ENCODE peak calls at places on chromosomes 1 and 21, in five cellular contexts. R, S, O, C and V are unnamed samples.

GRCh38 chr1:1926886-1927660 is 8.0 kb upstream of the TMEM52 start:
- DNase-seq in C (no peak), R (no peak), O (no peak), S (no peak), V (no peak)

GRCh38 chr1:109786531-109787021 is 22.9 kb upstream of the EPS8L3 start:
- DNase-seq in O (no peak), S (peak), C (no peak), R (no peak), V (no peak)

GRCh38 chr1:183191833-183192232 is 5.8 kb downstream of the LAMC2 start:
- DNase-seq in S (no peak), O (no peak), C (no peak), R (peak), V (no peak)

GRCh38 chr21:35911412-35912191 is 148.7 kb downstream of the SETD4 start:
- DNase-seq in O (no peak), C (no peak), S (no peak), R (no peak), V (no peak)

GRCh38 chr1:15951341-15952153 is 24.4 kb downstream of the ZBTB17 start:
- DNase-seq in C (peak), S (no peak), R (no peak), O (no peak), V (no peak)

GRCh38 chr1:245843101-245843500 is 664.0 kb downstream of the SMYD3 start:
- DNase-seq in O (no peak), S (no peak), C (no peak), R (no peak), V (no peak)

GRCh38 chr1:180854456-180854855 is 58.2 kb upstream of the KIAA1614 start:
- DNase-seq in C (peak), O (no peak), S (no peak), R (no peak), V (no peak)

GRCh38 chr1:7940745-7941436 is at the start of gene TNFRSF9:
- DNase-seq in S (peak), O (no peak), C (peak), R (peak), V (no peak)

GRCh38 chr1:17120962-17121837 is 1.9 kb upstream of the PADI2 start:
- DNase-seq in R (peak), C (peak), O (no peak), S (no peak), V (no peak)

DNA sequence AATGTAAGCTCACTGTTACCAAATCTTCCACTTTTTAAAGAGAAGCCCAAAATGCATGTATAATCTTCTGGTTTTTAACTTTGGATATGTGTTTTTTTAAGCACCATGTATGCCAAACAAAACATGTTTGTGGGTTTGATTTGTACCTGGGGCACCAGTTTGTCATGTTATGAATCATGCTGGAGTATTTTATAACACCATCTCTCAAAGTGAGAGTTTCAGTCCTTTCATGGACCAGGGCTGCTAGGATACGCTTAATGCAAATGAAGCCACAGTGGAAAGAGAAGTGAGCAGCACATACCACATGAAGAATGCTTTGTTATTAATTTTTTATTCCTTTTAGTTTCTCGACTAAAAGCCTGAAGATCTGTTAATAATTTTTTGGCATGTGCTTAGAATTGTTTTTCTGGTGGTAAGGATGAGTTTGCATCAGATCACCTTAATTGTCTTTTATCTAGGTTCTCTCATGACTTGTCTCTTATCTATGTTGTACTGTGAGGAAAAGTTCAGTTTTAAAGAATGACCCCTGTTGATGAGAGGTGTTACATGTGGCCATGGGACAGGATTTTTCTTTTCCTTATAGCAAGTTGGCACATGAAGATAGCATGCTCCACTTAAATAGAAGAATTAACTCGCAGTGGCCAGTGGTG is 2.0 kb upstream of the RABGAP1L start:
- DNase-seq in C (peak), S (no peak), R (no peak), O (no peak), V (peak)
- TF ChIP-seq RCOR1 in C (peak), S (no peak), R (no peak), O (no peak), V (peak)

GRCh38 chr1:202270871-202271326 is 70.8 kb downstream of the UBE2T start:
- DNase-seq in O (no peak), R (no peak), C (no peak), S (no peak), V (no peak)
- TF ChIP-seq RCOR1 in O (no peak), R (no peak), C (no peak), S (no peak), V (no peak)

DNA sequence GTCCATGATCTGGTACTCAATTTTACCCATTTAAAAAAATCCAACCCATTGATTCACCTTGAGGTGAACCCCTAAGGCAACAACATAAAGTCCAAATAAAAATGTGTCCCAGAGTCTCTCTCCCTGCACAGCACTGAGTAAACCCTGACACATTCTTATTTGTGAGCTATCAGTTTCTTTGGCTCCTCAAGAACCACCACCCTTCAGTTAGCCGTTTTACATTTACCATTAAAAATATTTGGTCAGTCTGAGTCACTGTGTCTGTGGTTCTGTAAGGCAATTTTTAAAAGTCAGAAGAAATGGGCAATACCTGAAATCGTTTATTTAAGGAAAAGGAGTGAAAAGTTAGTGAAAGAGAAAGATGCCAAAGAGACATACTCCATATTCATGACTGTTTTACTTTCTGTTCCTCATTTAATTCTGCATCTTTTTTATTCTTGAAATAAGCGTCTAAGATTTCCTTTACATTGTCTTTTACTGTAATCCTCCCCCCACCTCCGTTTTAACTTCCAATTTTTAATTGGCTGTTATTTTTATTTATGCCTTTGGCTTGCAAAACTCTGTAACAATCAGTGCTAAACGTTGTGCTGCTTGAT is 91.7 kb upstream of the IVNS1ABP start:
- DNase-seq in O (no peak), C (no peak), R (peak), S (no peak), V (no peak)
- TF ChIP-seq RCOR1 in O (no peak), C (no peak), R (no peak), S (no peak), V (no peak)

GRCh38 chr1:50418600-50419109 is 4.6 kb downstream of the DMRTA2 start:
- DNase-seq in O (peak), S (no peak), C (peak), R (no peak), V (no peak)
- TF ChIP-seq RCOR1 in O (no peak), S (no peak), C (no peak), R (no peak), V (no peak)

GRCh38 chr1:203214889-203215288 is 14.6 kb downstream of the CHIT1 start:
- DNase-seq in C (no peak), O (no peak), S (no peak), R (no peak), V (no peak)

GRCh38 chr1:203215573-203215972 is 13.9 kb downstream of the CHIT1 start:
- DNase-seq in S (no peak), O (no peak), C (no peak), R (no peak), V (no peak)

GRCh38 chr1:203217139-203217621 is 12.3 kb downstream of the CHIT1 start:
- DNase-seq in O (no peak), S (no peak), C (peak), R (no peak), V (no peak)

GRCh38 chr1:203217668-203218067 is 11.8 kb downstream of the CHIT1 start:
- DNase-seq in R (no peak), S (no peak), O (no peak), C (no peak), V (no peak)

DNA sequence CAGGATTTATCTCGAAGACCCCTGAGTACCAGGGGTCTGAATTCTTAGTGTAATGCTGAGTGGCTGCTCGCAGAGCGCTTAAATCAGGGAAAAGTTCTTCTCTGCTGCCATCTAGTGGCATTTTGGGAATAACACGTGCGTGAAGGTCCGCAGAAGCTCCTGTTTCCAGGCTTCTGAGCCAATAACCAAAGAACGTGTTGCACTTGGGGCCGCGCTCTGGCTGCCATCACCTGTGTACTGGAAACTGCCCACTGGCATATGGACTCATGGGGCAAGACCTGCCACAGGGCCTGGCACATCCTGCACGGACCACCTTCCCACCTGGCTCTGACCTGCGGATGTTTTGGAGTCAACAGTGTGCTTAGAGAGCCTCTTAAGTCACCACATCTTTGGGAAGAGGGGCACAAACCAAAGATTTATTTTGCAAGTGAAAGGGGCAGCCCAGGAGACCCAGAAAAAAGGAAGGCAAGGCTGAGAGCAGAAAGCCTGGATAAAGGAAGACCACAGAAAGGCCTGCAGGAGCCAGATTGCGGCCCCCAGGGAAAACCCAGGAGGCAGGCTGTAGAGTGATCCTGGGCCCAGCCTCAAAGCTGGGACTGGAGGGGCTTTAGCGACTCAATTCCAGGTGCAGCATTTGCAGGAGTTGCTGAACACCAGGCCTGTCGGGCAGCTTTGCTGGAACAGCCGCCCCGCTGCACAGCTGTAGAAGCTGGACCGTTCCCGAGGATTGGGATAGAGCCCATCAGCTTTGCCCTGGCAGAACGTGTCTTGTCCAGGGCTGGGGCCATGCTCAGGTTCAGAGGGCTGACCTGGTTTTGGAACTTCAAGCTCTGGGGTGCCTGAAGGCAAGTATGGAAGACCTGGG is 13.0 kb downstream of the CHIT1 start:
- DNase-seq in S (peak), C (peak), O (peak), R (peak), V (peak)
- TF ChIP-seq RCOR1 in S (no peak), C (no peak), O (no peak), R (no peak), V (no peak)

GRCh38 chr1:101187287-101187686 is 49.5 kb upstream of the S1PR1 start:
- DNase-seq in O (no peak), C (no peak), S (no peak), R (peak), V (no peak)
- TF ChIP-seq RCOR1 in O (no peak), C (no peak), S (no peak), R (no peak), V (no peak)

GRCh38 chr1:222167111-222167510 is 380.8 kb downstream of the HHIPL2 start:
- DNase-seq in C (peak), R (peak), O (peak), S (peak), V (peak)
- TF ChIP-seq RCOR1 in C (no peak), R (no peak), O (no peak), S (no peak), V (no peak)